ENCODE peak calls at places on chromosomes 4 and X, in six cellular contexts. One of them, this sample, is unnamed.

GRCh38 chrX:50614460-50614859 is 143.8 kb upstream of the DGKK start:
- DNase-seq in hypothalamus: no peak
- DNase-seq in NCI-H460: no peak
- DNase-seq in stimulated activated CD8-positive, alpha-beta memory T cell treated with anti-CD3 and anti-CD28 coated beads, Interleukin-15, amount 100 ng/mL, for 24 hours: no peak
- DNase-seq in GM03348: no peak
- DNase-seq in NCI-H2081: no peak
- DNase-seq in this sample: no peak

GRCh38 chr4:12651876-12652275 is 832.3 kb downstream of the RAB28 start:
- DNase-seq in GM03348: no peak
- DNase-seq in NCI-H460: no peak
- DNase-seq in stimulated activated CD8-positive, alpha-beta memory T cell treated with anti-CD3 and anti-CD28 coated beads, Interleukin-15, amount 100 ng/mL, for 24 hours: no peak
- DNase-seq in hypothalamus: no peak
- DNase-seq in NCI-H2081: no peak
- DNase-seq in this sample: no peak

GRCh38 chr4:137124278-137124932 is 407.9 kb downstream of the PCDH18 start:
- DNase-seq in hypothalamus: no peak
- DNase-seq in stimulated activated CD8-positive, alpha-beta memory T cell treated with anti-CD3 and anti-CD28 coated beads, Interleukin-15, amount 100 ng/mL, for 24 hours: no peak
- DNase-seq in NCI-H2081: peak
- DNase-seq in GM03348: peak
- DNase-seq in NCI-H460: peak
- DNase-seq in this sample: peak

GRCh38 chrX:108439434-108439883 is at the start of gene COL4A5:
- DNase-seq in NCI-H460: peak
- DNase-seq in NCI-H2081: peak
- DNase-seq in stimulated activated CD8-positive, alpha-beta memory T cell treated with anti-CD3 and anti-CD28 coated beads, Interleukin-15, amount 100 ng/mL, for 24 hours: no peak
- DNase-seq in hypothalamus: no peak
- DNase-seq in GM03348: peak
- DNase-seq in this sample: peak

GRCh38 chr4:107757860-107758476 is 37.9 kb upstream of the PAPSS1 start:
- DNase-seq in hypothalamus: no peak
- DNase-seq in GM03348: peak
- DNase-seq in stimulated activated CD8-positive, alpha-beta memory T cell treated with anti-CD3 and anti-CD28 coated beads, Interleukin-15, amount 100 ng/mL, for 24 hours: no peak
- DNase-seq in NCI-H2081: no peak
- DNase-seq in NCI-H460: peak
- DNase-seq in this sample: no peak

GRCh38 chr4:139764192-139764591 is 98.6 kb downstream of the MGST2 start:
- DNase-seq in stimulated activated CD8-positive, alpha-beta memory T cell treated with anti-CD3 and anti-CD28 coated beads, Interleukin-15, amount 100 ng/mL, for 24 hours: no peak
- DNase-seq in GM03348: no peak
- DNase-seq in hypothalamus: no peak
- DNase-seq in NCI-H460: no peak
- DNase-seq in NCI-H2081: no peak
- DNase-seq in this sample: no peak

GRCh38 chr4:151238477-151238876 is 38.5 kb upstream of the PRSS48 start:
- DNase-seq in NCI-H460: no peak
- DNase-seq in NCI-H2081: no peak
- DNase-seq in GM03348: peak
- DNase-seq in stimulated activated CD8-positive, alpha-beta memory T cell treated with anti-CD3 and anti-CD28 coated beads, Interleukin-15, amount 100 ng/mL, for 24 hours: no peak
- DNase-seq in hypothalamus: no peak
- DNase-seq in this sample: no peak

GRCh38 chrX:111409326-111409725 is 2.7 kb downstream of the DCX start:
- DNase-seq in NCI-H460: no peak
- DNase-seq in GM03348: no peak
- DNase-seq in NCI-H2081: no peak
- DNase-seq in stimulated activated CD8-positive, alpha-beta memory T cell treated with anti-CD3 and anti-CD28 coated beads, Interleukin-15, amount 100 ng/mL, for 24 hours: no peak
- DNase-seq in hypothalamus: no peak
- DNase-seq in this sample: no peak

GRCh38 chrX:46587158-46587557 is 13.6 kb downstream of the CHST7 start:
- DNase-seq in hypothalamus: no peak
- DNase-seq in GM03348: peak
- DNase-seq in stimulated activated CD8-positive, alpha-beta memory T cell treated with anti-CD3 and anti-CD28 coated beads, Interleukin-15, amount 100 ng/mL, for 24 hours: no peak
- DNase-seq in NCI-H460: no peak
- DNase-seq in NCI-H2081: no peak
- DNase-seq in this sample: peak

GRCh38 chr4:4206204-4206603 is 20.5 kb downstream of the OTOP1 start:
- DNase-seq in NCI-H2081: no peak
- DNase-seq in NCI-H460: no peak
- DNase-seq in hypothalamus: no peak
- DNase-seq in GM03348: no peak
- DNase-seq in stimulated activated CD8-positive, alpha-beta memory T cell treated with anti-CD3 and anti-CD28 coated beads, Interleukin-15, amount 100 ng/mL, for 24 hours: no peak
- DNase-seq in this sample: no peak

GRCh38 chrX:153939573-153939972 is 4.7 kb upstream of the NAA10 start:
- DNase-seq in hypothalamus: no peak
- DNase-seq in NCI-H2081: no peak
- DNase-seq in stimulated activated CD8-positive, alpha-beta memory T cell treated with anti-CD3 and anti-CD28 coated beads, Interleukin-15, amount 100 ng/mL, for 24 hours: no peak
- DNase-seq in GM03348: no peak
- DNase-seq in NCI-H460: no peak
- DNase-seq in this sample: no peak

GRCh38 chr4:29142708-29143107 is 1577.5 kb upstream of the PCDH7 start:
- DNase-seq in NCI-H460: no peak
- DNase-seq in hypothalamus: no peak
- DNase-seq in GM03348: no peak
- DNase-seq in NCI-H2081: no peak
- DNase-seq in stimulated activated CD8-positive, alpha-beta memory T cell treated with anti-CD3 and anti-CD28 coated beads, Interleukin-15, amount 100 ng/mL, for 24 hours: no peak
- DNase-seq in this sample: no peak

GRCh38 chr4:70678383-70678999 is 9.8 kb upstream of the UTP3 start:
- DNase-seq in NCI-H2081: no peak
- DNase-seq in stimulated activated CD8-positive, alpha-beta memory T cell treated with anti-CD3 and anti-CD28 coated beads, Interleukin-15, amount 100 ng/mL, for 24 hours: no peak
- DNase-seq in GM03348: no peak
- DNase-seq in hypothalamus: no peak
- DNase-seq in NCI-H460: no peak
- DNase-seq in this sample: no peak